ENCODE peak calls at places on chromosomes 11 and 22, in nine cellular contexts. A, W, C, X, Z, D, F, U and S are unnamed samples.

GRCh38 chr22:46471901-46472721 is 65.3 kb downstream of the CELSR1 start:
- DNase-seq in A (no peak), W (no peak), C (no peak), X (no peak), Z (no peak), D (no peak), F (no peak), U (no peak), S (no peak)

GRCh38 chr11:10564692-10565318 is 3.7 kb downstream of the LYVE1 start:
- DNase-seq in A (no peak), W (peak; percentile 33), C (no peak), X (no peak), Z (peak; percentile 46), D (no peak), F (no peak), U (no peak), S (no peak)

GRCh38 chr22:40237241-40237640 is 59.5 kb downstream of the TNRC6B start:
- DNase-seq in A (no peak), W (no peak), C (no peak), X (no peak), Z (no peak), D (no peak), F (no peak), U (no peak), S (peak; percentile 17)

GRCh38 chr11:116732740-116733385 is 39.9 kb downstream of the BUD13 start:
- DNase-seq in A (no peak), W (peak; percentile 81), C (peak; percentile 68), X (peak; percentile 44), Z (peak; percentile 83), D (peak; percentile 87), F (peak; percentile 86), U (peak; percentile 33), S (peak; percentile 90)

GRCh38 chr11:118623291-118623655 is 15.9 kb downstream of the PHLDB1 start:
- DNase-seq in A (no peak), W (peak; percentile 71), C (peak; percentile 54), X (no peak), Z (no peak), D (no peak), F (peak; percentile 78), U (peak; percentile 51), S (no peak)

GRCh38 chr11:119107538-119108150 is 500 bp downstream of the C2CD2L start:
- DNase-seq in A (no peak), W (no peak), C (no peak), X (no peak), Z (peak; percentile 42), D (no peak), F (no peak), U (no peak), S (no peak)

GRCh38 chr11:112320668-112321067 is 60.0 kb upstream of the PLET1 start:
- DNase-seq in A (peak; percentile 84), W (peak; percentile 82), C (peak; percentile 89), X (peak; percentile 77), Z (peak; percentile 53), D (no peak), F (no peak), U (peak; percentile 32), S (no peak)

GRCh38 chr11:16920559-16920958 is 93.7 kb downstream of the PLEKHA7 start:
- DNase-seq in A (no peak), W (no peak), C (no peak), X (no peak), Z (no peak), D (no peak), F (no peak), U (no peak), S (no peak)

GRCh38 chr22:49324527-49325491 is 502.9 kb downstream of the BRD1 start:
- DNase-seq in A (peak; percentile 46), W (no peak), C (no peak), X (no peak), Z (no peak), D (peak; percentile 38), F (peak; percentile 5), U (no peak), S (no peak)

GRCh38 chr11:5605849-5606248 is 9.4 kb downstream of the TRIM6 start:
- DNase-seq in A (no peak), W (peak; percentile 59), C (peak; percentile 92), X (no peak), Z (peak; percentile 5), D (no peak), F (no peak), U (no peak), S (no peak)

GRCh38 chr11:88035271-88035670 is 140.0 kb downstream of the RAB38 start:
- DNase-seq in A (no peak), W (peak; percentile 73), C (peak; percentile 43), X (no peak), Z (no peak), D (no peak), F (no peak), U (no peak), S (no peak)

GRCh38 chr22:26663374-26663923 is 6.1 kb downstream of the MIAT start:
- DNase-seq in A (no peak), W (no peak), C (no peak), X (no peak), Z (no peak), D (no peak), F (no peak), U (no peak), S (no peak)

GRCh38 chr22:26666035-26666338 is 8.6 kb downstream of the MIAT start:
- DNase-seq in A (no peak), W (no peak), C (peak; percentile 75), X (no peak), Z (no peak), D (no peak), F (no peak), U (no peak), S (no peak)

GRCh38 chr22:26658671-26659478 is 1.5 kb downstream of the MIAT start:
- DNase-seq in A (no peak), W (peak; percentile 83), C (peak; percentile 97), X (no peak), Z (peak; percentile 89), D (peak; percentile 85), F (peak; percentile 76), U (peak; percentile 55), S (peak; percentile 96)

GRCh38 chr22:26660961-26661578 is 3.7 kb downstream of the MIAT start:
- DNase-seq in A (no peak), W (no peak), C (no peak), X (no peak), Z (no peak), D (no peak), F (no peak), U (no peak), S (no peak)

DNA sequence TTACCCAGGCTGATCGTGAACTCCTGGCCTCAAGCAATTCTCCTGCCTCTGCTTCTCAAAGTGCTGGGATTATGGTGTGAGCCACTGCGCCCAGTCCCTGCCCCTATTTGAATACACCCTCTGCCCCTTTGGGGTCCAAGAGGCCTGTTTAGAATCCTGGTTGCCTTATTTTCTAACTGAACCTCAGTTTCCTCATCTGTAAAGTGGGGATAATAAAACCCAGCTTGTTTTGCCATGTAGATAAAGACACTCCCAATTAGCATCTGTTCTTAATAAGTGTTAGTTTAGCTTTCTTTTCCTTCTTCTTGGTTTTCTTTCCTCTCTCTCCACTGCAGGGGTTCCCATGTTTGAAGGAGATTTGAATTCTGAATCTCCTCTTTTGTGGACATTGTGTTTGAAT is 4.8 kb downstream of the MIAT start:
- DNase-seq in A (no peak), W (no peak), C (no peak), X (no peak), Z (no peak), D (no peak), F (no peak), U (no peak), S (no peak)
- H3K4me1 ChIP-seq in A (peaks cover 22% of the 10 kb centered on the region), W (peaks cover 10% of the 10 kb centered on the region), C (peaks cover 12% of the 10 kb centered on the region), X (peaks cover 22% of the 10 kb centered on the region), Z (peaks cover 19% of the 10 kb centered on the region), D (peaks cover 8% of the 10 kb centered on the region), F (peaks cover 7% of the 10 kb centered on the region), U (peaks cover 2% of the 10 kb centered on the region), S (no peaks in the 10 kb centered on the region)

GRCh38 chr11:131465746-131466145 is 95.3 kb downstream of the NTM start:
- DNase-seq in A (no peak), W (no peak), C (no peak), X (no peak), Z (no peak), D (peak; percentile 74), F (peak; percentile 27), U (no peak), S (peak; percentile 90)
- TF ChIP-seq CTCF in A (no peak), W (no peak), C (no peak), X (no peak), Z (no peak), D (peak; percentile 99), F (no peak), U (no peak), S (peak; percentile 81)

DNA sequence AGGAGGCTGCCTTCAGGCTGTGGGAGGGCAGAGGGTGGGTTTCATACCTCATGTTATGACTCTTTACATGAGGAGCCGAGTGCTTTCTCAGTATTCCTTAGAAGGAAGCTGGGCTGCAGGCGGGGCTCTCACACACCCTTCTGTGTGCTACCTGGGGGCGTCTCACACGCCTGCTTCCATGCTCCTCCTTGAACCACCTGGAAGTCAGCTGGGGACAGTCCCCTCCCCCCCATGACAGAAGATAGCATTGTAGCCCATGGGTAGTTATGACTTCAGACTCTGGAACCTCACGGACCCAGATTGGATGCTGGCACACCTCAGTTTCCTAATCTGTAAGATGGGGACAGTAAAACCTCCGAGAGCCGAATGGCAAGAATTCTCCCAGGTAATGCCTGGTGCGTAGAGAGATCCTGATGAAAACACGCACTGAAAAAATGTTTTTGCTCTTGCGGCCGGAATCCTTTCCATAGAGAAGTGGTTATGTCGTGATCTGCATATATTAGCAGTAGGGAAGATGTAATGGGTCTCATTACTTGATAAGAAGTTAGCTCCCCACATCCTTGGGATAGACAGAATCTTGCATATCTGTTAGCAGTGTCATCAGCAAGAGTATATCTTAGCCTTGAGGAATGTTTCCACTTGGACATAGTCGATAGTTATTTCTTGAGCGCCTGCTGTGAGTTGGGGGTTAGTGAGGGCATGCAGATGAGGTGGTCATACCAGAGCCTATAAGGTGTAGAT is 4.8 kb downstream of the DAGLA start:
- DNase-seq in A (no peak), W (no peak), C (peak; percentile 54), X (no peak), Z (no peak), D (no peak), F (no peak), U (no peak), S (no peak)
- H3K4me1 ChIP-seq in A (peaks cover 56% of the 10 kb centered on the region), W (peaks cover 26% of the 10 kb centered on the region), C (peaks cover 4% of the 10 kb centered on the region), X (peaks cover 59% of the 10 kb centered on the region), Z (peaks cover 12% of the 10 kb centered on the region), D (peaks cover 3% of the 10 kb centered on the region), F (peaks cover 14% of the 10 kb centered on the region), U (peaks cover 4% of the 10 kb centered on the region), S (no peaks in the 10 kb centered on the region)

GRCh38 chr11:8332196-8332595 is 68.5 kb upstream of the LMO1 start:
- DNase-seq in A (no peak), W (no peak), C (no peak), X (no peak), Z (no peak), D (no peak), F (no peak), U (no peak), S (no peak)

GRCh38 chr11:8335683-8336082 is 72.0 kb upstream of the LMO1 start:
- DNase-seq in A (no peak), W (peak; percentile 57), C (peak; percentile 24), X (no peak), Z (no peak), D (no peak), F (no peak), U (no peak), S (no peak)

GRCh38 chr11:8335186-8335585 is 71.5 kb upstream of the LMO1 start:
- DNase-seq in A (no peak), W (no peak), C (no peak), X (no peak), Z (no peak), D (no peak), F (no peak), U (no peak), S (peak; percentile 67)

GRCh38 chr11:8331767-8332166 is 68.1 kb upstream of the LMO1 start:
- DNase-seq in A (no peak), W (no peak), C (no peak), X (no peak), Z (no peak), D (no peak), F (no peak), U (no peak), S (no peak)

GRCh38 chr11:8333431-8334401 is 70.0 kb upstream of the LMO1 start:
- DNase-seq in A (no peak), W (peak; percentile 83), C (no peak), X (no peak), Z (no peak), D (no peak), F (no peak), U (no peak), S (peak; percentile 63)
- TF ChIP-seq CTCF in A (no peak), W (peak; percentile 71), C (no peak), X (no peak), Z (no peak), D (peak; percentile 25), F (no peak), U (no peak), S (no peak)